ENCODE peak calls at places on chromosomes 11 and 22, in five cellular contexts. L is fibroblast of mammary gland, K is cardiac fibroblast, W is endothelial cell, G is IMR-90. B is an unnamed sample.

GRCh38 chr11:43419460-43419859 is 60.7 kb downstream of the TTC17 start:
- DNase-seq in W (peak), G (peak), L (peak), K (peak), B (peak)

GRCh38 chr11:103907548-103908455 is 128.6 kb upstream of the DDI1 start:
- DNase-seq in G (peak), W (no peak), L (peak), K (peak), B (peak)

GRCh38 chr11:64489831-64490441 is 101.1 kb upstream of the SLC22A12 start:
- DNase-seq in W (peak), K (peak), L (peak), G (peak), B (peak)

GRCh38 chr11:128420943-128421342 is 166.4 kb downstream of the ETS1 start:
- DNase-seq in K (peak), W (no peak), L (peak), G (peak), B (peak)

GRCh38 chr11:108751444-108751843 is 86.6 kb downstream of the DDX10 start:
- DNase-seq in K (no peak), L (no peak), W (no peak), G (no peak), B (no peak)

GRCh38 chr22:45212306-45212709 is 28.4 kb downstream of the KIAA0930 start:
- DNase-seq in L (peak), K (peak), G (peak), W (peak), B (peak)

GRCh38 chr11:58927393-58928081 is 11.8 kb upstream of the GLYATL1 start:
- DNase-seq in G (peak), W (peak), L (no peak), K (peak), B (no peak)

GRCh38 chr11:65992056-65992455 is 9.9 kb downstream of the EIF1AD start:
- DNase-seq in L (no peak), G (no peak), W (no peak), K (no peak), B (no peak)

GRCh38 chr11:86041975-86042378 is 26.9 kb downstream of the PICALM start:
- DNase-seq in W (peak), G (peak), K (peak), L (peak), B (peak)

GRCh38 chr11:26620282-26621045 is 48.4 kb upstream of the MUC15 start:
- DNase-seq in G (no peak), K (no peak), L (peak), W (no peak), B (no peak)

GRCh38 chr11:44335052-44335894 is 25.3 kb upstream of the ALX4 start:
- DNase-seq in W (no peak), L (no peak), K (no peak), G (no peak), B (no peak)

GRCh38 chr11:73453562-73453961 is 77.4 kb downstream of the RELT start:
- DNase-seq in G (peak), K (peak), W (no peak), L (peak), B (peak)

GRCh38 chr22:43827336-43827735 is 15.2 kb upstream of the EFCAB6 start:
- DNase-seq in K (no peak), L (no peak), W (no peak), G (no peak), B (no peak)

GRCh38 chr11:85627332-85627997 is at the start of gene DLG2:
- DNase-seq in W (peak), L (peak), K (peak), G (peak), B (peak)

GRCh38 chr11:65456418-65456817 is 33.8 kb downstream of the NEAT1 start:
- DNase-seq in K (no peak), G (no peak), L (peak), W (no peak), B (peak)

GRCh38 chr11:7348432-7349298 is 97.0 kb downstream of the SYT9 start:
- DNase-seq in K (no peak), G (no peak), W (no peak), L (peak), B (peak)

GRCh38 chr11:133927690-133928627 is 28.8 kb downstream of the IGSF9B start:
- DNase-seq in W (peak), G (peak), K (peak), L (peak), B (peak)

GRCh38 chr11:130159657-130160459 is at the start of gene ST14:
- DNase-seq in G (no peak), K (no peak), W (peak), L (no peak), B (no peak)

GRCh38 chr11:8049084-8049483 is 31.9 kb upstream of the TUB start:
- DNase-seq in G (no peak), W (no peak), K (no peak), L (no peak), B (no peak)

GRCh38 chr11:100689141-100689540 is 2.1 kb downstream of the ARHGAP42 start:
- DNase-seq in W (no peak), G (no peak), K (peak), L (no peak), B (no peak)

GRCh38 chr11:100687032-100687629 is at the start of gene ARHGAP42:
- DNase-seq in L (peak), W (peak), G (peak), K (peak), B (peak)

GRCh38 chr11:100684101-100685065 is 2.7 kb upstream of the ARHGAP42 start:
- DNase-seq in G (no peak), W (no peak), L (peak), K (no peak), B (no peak)

GRCh38 chr11:100686476-100686875 is 612 bp upstream of the ARHGAP42 start:
- DNase-seq in K (no peak), L (no peak), G (no peak), W (no peak), B (no peak)

GRCh38 chr11:100687630-100688395 is 725 bp downstream of the ARHGAP42 start:
- DNase-seq in W (peak), K (peak), L (peak), G (peak), B (peak)
- TF ChIP-seq CTCF in W (peak), K (peak), L (peak), G (peak), B (peak)

GRCh38 chr11:1453611-1454386 is 32.8 kb downstream of the MOB2 start:
- DNase-seq in G (no peak), K (no peak), W (peak), L (no peak), B (no peak)
- TF ChIP-seq CTCF in G (peak), K (no peak), W (no peak), L (no peak), B (no peak)

DNA sequence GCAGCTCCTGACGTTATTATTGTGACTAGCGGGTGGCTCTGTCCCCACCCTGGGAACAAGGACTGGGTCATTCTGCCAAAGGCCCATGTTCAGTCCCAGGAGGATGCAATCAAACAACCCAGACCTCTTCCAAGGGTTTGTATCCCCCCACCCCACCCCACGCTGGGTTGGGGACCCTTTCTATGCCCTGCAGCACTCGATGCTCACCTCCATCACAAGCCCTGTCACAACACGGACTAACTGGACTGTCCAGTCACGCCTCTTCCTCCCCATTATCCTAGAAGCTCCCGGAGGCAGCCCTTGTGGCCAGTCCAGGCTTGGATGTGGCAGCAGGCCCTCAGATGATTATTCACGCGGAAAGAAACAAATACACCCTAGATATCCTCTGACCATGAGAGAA is 3.7 kb downstream of the SHANK2 start:
- DNase-seq in G (no peak), W (no peak), L (no peak), K (no peak), B (no peak)
- TF ChIP-seq CTCF in G (no peak), W (no peak), L (no peak), K (no peak), B (no peak)

DNA sequence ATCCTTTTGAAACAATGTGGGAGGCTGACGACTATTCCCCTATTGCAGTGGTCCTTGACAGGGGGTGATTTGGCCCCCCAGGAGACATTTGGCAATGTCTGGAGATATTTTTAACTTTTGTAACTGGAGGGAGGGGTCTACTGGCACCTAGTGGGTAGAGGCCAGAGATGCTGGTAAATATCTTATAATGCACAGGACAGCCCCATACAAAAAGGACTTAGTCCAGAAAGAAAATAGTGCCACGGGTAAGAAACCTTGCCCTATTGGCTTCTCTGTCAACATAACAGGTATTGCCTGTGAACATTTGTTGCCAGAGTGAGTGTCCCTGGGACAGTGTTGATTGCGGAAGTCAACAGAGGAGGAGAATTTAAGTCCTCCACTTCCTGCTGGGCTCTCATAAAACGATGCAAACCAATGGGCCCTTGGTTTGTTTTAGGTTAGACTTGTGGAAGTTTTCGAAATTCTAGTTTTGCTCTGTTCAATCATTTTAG is 101.6 kb downstream of the MAML2 start:
- DNase-seq in K (no peak), L (no peak), G (no peak), W (no peak), B (no peak)
- TF ChIP-seq CTCF in K (no peak), L (no peak), G (peak), W (no peak), B (peak)

DNA sequence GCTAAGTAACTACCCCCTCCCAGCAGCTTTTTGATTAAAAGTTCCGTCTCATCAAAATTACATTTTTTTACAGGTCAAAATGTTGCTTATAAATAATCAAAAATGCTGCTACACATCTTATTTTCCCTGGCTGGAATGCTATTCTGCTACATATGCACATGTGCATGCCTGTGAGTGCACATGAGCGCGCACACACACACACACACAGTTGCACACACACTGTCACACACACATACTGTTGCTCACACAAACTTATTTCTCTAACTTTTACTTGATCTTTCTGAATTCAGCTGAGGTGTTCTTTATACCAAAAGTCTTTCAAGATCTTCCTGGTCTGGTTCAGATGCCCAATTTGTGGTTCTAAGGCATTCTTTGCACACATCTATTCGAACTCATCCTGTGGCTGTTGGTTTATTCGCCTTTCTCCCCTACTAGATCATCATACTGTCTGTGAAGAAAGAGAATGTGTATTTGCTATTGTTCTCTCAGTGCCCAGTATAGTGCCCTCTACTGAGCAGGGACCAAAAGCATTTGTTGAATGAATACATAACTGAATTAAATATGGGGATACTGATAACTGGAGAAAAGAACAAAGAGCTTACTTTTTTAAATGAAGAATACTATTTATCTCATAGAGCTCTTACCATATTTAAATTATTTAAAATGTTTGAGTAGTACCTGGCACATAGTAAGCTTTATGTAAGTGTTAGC is 68.1 kb upstream of the CCDC179 start:
- DNase-seq in L (no peak), K (no peak), G (no peak), W (no peak), B (no peak)
- TF ChIP-seq CTCF in L (peak), K (peak), G (no peak), W (no peak), B (no peak)

GRCh38 chr11:13225058-13226001 is 52.3 kb upstream of the BMAL1 start:
- DNase-seq in G (no peak), K (no peak), L (no peak), W (no peak), B (no peak)
- TF ChIP-seq CTCF in G (no peak), K (no peak), L (no peak), W (no peak), B (no peak)

GRCh38 chr11:78187366-78188011 is 937 bp downstream of the KCTD21 start:
- DNase-seq in W (no peak), L (peak), G (no peak), K (no peak), B (no peak)
- TF ChIP-seq CTCF in W (no peak), L (no peak), G (no peak), K (no peak), B (no peak)

GRCh38 chr11:119531623-119532022 is 108.7 kb upstream of the THY1 start:
- DNase-seq in K (no peak), G (no peak), W (no peak), L (no peak), B (no peak)

GRCh38 chr11:119536801-119537200 is 113.8 kb upstream of the THY1 start:
- DNase-seq in G (no peak), K (no peak), W (no peak), L (no peak), B (no peak)

GRCh38 chr11:119533462-119533861 is 110.5 kb upstream of the THY1 start:
- DNase-seq in W (no peak), K (no peak), L (no peak), G (no peak), B (no peak)

GRCh38 chr11:119532551-119532950 is 109.6 kb upstream of the THY1 start:
- DNase-seq in G (no peak), K (no peak), W (no peak), L (no peak), B (no peak)

GRCh38 chr11:119533931-119534694 is 111.1 kb upstream of the THY1 start:
- DNase-seq in G (peak), L (peak), W (peak), K (peak), B (peak)
- TF ChIP-seq CTCF in G (peak), L (peak), W (peak), K (peak), B (peak)

GRCh38 chr11:68843703-68844312 is 2.1 kb upstream of the CPT1A start:
- DNase-seq in G (no peak), W (peak), L (no peak), K (peak), B (peak)
- TF ChIP-seq CTCF in G (peak), W (peak), L (no peak), K (no peak), B (peak)

DNA sequence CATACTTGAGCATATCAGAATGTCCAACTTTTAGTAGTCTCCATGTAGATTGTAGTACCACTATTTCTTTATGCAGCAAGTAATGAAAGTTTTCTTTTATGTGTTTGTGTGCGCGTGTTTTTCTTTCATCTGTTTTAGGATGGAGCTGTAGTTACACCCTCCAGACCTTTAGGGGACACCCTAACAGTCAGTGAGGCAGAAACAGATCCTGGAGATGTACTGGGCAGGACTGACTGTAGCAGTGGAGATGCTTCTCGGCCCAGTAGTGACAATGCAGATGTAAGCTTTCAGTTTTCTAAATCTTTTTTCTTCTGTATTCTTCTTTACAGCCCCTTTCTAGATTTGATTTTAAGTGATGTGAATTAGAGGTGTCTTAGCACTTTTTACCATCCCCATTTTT is 79.9 kb upstream of the GRIK4 start:
- DNase-seq in L (peak), W (peak), G (peak), K (peak), B (no peak)
- TF ChIP-seq CTCF in L (peak), W (no peak), G (peak), K (peak), B (peak)

B was measured in fibroblast of villous mesenchyme.